ENCODE peak calls at places on chromosomes 7 and 10, in seven cellular contexts. E is GM23338, Q is PC-3, N is neural progenitor cell, C is GM23248, O is HCT116, M is MM.1S. H is an unnamed sample.
A peak's percentile ranks its signal among the peaks of the same experiment; 100 is the strongest.

GRCh38 chr7:36441344-36442022 is 51.8 kb downstream of the ANLN start:
- DNase-seq in E (peak; percentile 57), Q (no peak), N (peak; percentile 4), C (no peak), O (no peak), M (no peak), H (no peak)

GRCh38 chr7:91866599-91867148 is 13.8 kb downstream of the MTERF1 start:
- DNase-seq in E (no peak), Q (no peak), N (no peak), C (no peak), O (no peak), M (no peak), H (no peak)

GRCh38 chr7:36601596-36601995 is 122.7 kb downstream of the AOAH start:
- DNase-seq in E (no peak), Q (no peak), N (no peak), C (no peak), O (no peak), M (no peak), H (no peak)

GRCh38 chr7:128836729-128837348 is 6.6 kb downstream of the FLNC start:
- DNase-seq in E (no peak), Q (no peak), N (no peak), C (no peak), O (no peak), M (no peak), H (no peak)

GRCh38 chr10:133006806-133007205 is 64.4 kb upstream of the CFAP46 start:
- DNase-seq in E (no peak), Q (no peak), N (no peak), C (no peak), O (no peak), M (no peak), H (no peak)

GRCh38 chr10:97717627-97718026 is 4.1 kb downstream of the MARVELD1 start:
- DNase-seq in E (no peak), Q (no peak), N (no peak), C (no peak), O (no peak), M (no peak), H (no peak)

GRCh38 chr7:40303996-40304395 is 169.2 kb downstream of the SUGCT start:
- DNase-seq in E (no peak), Q (no peak), N (no peak), C (no peak), O (no peak), M (no peak), H (no peak)

GRCh38 chr7:140640727-140641531 is at the start of gene DENND2A:
- DNase-seq in E (peak; percentile 90), Q (peak; percentile 48), N (peak; percentile 97), C (peak; percentile 72), O (no peak), M (no peak), H (peak; percentile 86)

GRCh38 chr10:35058686-35059085 is 31.5 kb downstream of the CUL2 start:
- DNase-seq in E (no peak), Q (no peak), N (no peak), C (peak; percentile 6), O (no peak), M (no peak), H (no peak)

GRCh38 chr10:30070001-30070759 is 10.8 kb upstream of the JCAD start:
- DNase-seq in E (no peak), Q (no peak), N (no peak), C (no peak), O (no peak), M (no peak), H (no peak)

GRCh38 chr10:79420974-79421688 is 24.3 kb downstream of the ZCCHC24 start:
- DNase-seq in E (no peak), Q (no peak), N (no peak), C (peak; percentile 44), O (no peak), M (no peak), H (no peak)

GRCh38 chr7:141593134-141593533 is 41.9 kb downstream of the AGK start:
- DNase-seq in E (no peak), Q (no peak), N (no peak), C (peak; percentile 74), O (no peak), M (no peak), H (peak; percentile 24)

GRCh38 chr7:112192236-112193154 is 13.7 kb downstream of the DOCK4 start:
- DNase-seq in E (no peak), Q (peak; percentile 90), N (no peak), C (peak; percentile 86), O (no peak), M (no peak), H (no peak)

GRCh38 chr7:101973130-101973529 is 155.7 kb downstream of the CUX1 start:
- DNase-seq in E (no peak), Q (no peak), N (no peak), C (no peak), O (no peak), M (no peak), H (no peak)

GRCh38 chr7:40551685-40552576 is 417.1 kb downstream of the SUGCT start:
- DNase-seq in E (no peak), Q (peak; percentile 56), N (no peak), C (peak; percentile 82), O (no peak), M (peak; percentile 74), H (peak; percentile 30)

GRCh38 chr10:65194555-65194954 is 1673.4 kb downstream of the REEP3 start:
- DNase-seq in E (no peak), Q (no peak), N (no peak), C (no peak), O (no peak), M (no peak), H (peak; percentile 21)

GRCh38 chr10:44923611-44924010 is 12.5 kb downstream of the TMEM72 start:
- DNase-seq in E (no peak), Q (no peak), N (no peak), C (no peak), O (no peak), M (peak; percentile 34), H (no peak)

GRCh38 chr7:155809947-155810606 is 2.2 kb downstream of the SHH start:
- DNase-seq in E (peak; percentile 33), Q (no peak), N (peak; percentile 50), C (no peak), O (no peak), M (no peak), H (no peak)

GRCh38 chr7:155807805-155808550 is 4.3 kb downstream of the SHH start:
- DNase-seq in E (peak; percentile 35), Q (no peak), N (no peak), C (no peak), O (no peak), M (no peak), H (peak; percentile 84)

GRCh38 chr7:155807013-155807804 is 5.1 kb downstream of the SHH start:
- DNase-seq in E (peak; percentile 77), Q (no peak), N (peak; percentile 61), C (no peak), O (no peak), M (no peak), H (peak; percentile 65)

GRCh38 chr7:155809332-155809946 is 2.8 kb downstream of the SHH start:
- DNase-seq in E (peak; percentile 49), Q (no peak), N (peak; percentile 43), C (no peak), O (no peak), M (no peak), H (no peak)

GRCh38 chr7:155808551-155809331 is 3.5 kb downstream of the SHH start:
- DNase-seq in E (peak; percentile 48), Q (peak; percentile 14), N (peak; percentile 73), C (no peak), O (no peak), M (no peak), H (peak; percentile 73)
- TF ChIP-seq EZH2 in E (peak; percentile 81), Q (no peak), N (peak; percentile 93), C (no peak), O (no peak), M (no peak), H (peak; percentile 64)

GRCh38 chr7:27104244-27105149 is 2.0 kb upstream of the HOXA2 start:
- DNase-seq in E (no peak), Q (no peak), N (no peak), C (no peak), O (no peak), M (no peak), H (no peak)
- TF ChIP-seq EZH2phosphoT487 in E (peak; percentile 61), Q (no peak), N (no peak), C (no peak), O (no peak), M (no peak), H (no peak)

DNA sequence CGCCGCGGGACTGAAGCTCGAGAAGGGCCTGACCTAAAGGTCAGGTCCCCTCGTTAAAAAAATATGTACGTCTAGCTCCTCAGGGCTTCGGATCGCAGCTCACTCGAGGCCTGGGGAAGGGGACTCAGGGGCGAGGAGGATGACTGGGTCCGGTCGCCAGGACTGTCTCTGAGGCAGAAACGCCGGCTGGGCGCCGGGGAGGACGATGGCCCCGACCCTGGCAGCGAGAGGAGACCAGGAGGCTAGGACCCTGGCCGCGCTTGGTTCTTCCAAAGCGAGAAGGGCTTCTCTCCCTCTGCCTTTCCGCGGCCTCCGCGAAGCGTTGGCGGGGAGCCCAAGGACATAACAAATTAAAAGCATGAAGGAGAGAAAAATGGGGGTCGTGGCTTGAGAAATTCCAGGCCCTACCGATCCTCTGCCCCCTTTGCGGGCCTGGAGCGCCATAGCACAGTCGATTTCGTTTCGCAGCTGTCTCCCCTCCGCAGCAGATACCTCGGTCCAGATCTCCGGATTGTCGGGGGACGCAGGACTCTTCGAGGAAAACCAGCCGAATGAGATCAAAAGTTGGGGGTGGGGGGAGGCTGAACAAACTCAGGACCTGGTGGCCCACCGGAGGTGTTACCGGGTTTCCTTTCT is 3.1 kb downstream of the NKX2-3 start:
- DNase-seq in E (peak; percentile 59), Q (no peak), N (peak; percentile 49), C (no peak), O (no peak), M (no peak), H (no peak)
- TF ChIP-seq EZH2 in E (peak; percentile 100), Q (no peak), N (no peak), C (peak; percentile 24), O (no peak), M (no peak), H (no peak)

GRCh38 chr7:16028651-16029050 is 342.2 kb upstream of the MEOX2 start:
- DNase-seq in E (no peak), Q (no peak), N (no peak), C (peak; percentile 4), O (no peak), M (no peak), H (no peak)

GRCh38 chr7:16027396-16027795 is 340.9 kb upstream of the MEOX2 start:
- DNase-seq in E (no peak), Q (no peak), N (no peak), C (peak; percentile 4), O (no peak), M (no peak), H (no peak)

GRCh38 chr7:16025696-16026095 is 339.2 kb upstream of the MEOX2 start:
- DNase-seq in E (no peak), Q (no peak), N (no peak), C (no peak), O (no peak), M (no peak), H (no peak)

GRCh38 chr7:16026253-16027020 is 340.0 kb upstream of the MEOX2 start:
- DNase-seq in E (no peak), Q (no peak), N (no peak), C (no peak), O (no peak), M (no peak), H (no peak)

DNA sequence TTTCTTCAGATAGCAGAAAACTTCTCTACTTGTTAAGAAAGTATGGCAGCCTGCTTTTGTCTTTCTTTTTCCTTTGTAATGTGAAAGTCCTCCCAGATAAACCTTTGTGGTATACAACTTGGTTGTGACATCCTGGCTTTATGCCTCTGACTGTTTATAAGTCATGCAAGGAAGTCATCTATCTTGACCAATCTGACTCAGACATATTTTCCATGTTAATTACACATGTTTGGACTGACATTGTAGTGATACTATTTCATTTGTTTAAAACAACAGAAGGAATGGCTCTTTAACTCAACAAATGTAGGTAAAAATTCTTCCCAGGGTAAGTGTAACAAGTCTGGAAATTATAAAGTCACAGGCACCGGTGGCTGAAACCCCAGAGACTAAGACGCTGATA is 341.6 kb upstream of the MEOX2 start:
- DNase-seq in E (peak; percentile 11), Q (peak; percentile 54), N (no peak), C (peak; percentile 92), O (no peak), M (no peak), H (no peak)
- TF ChIP-seq EZH2phosphoT487 in E (no peak), Q (no peak), N (no peak), C (peak; percentile 54), O (no peak), M (no peak), H (no peak)